ENCODE peak calls at places on chromosomes 1 and 21, in six cellular contexts. X is A549, W is iPS-NIHi11, B is fibroblast of pulmonary artery, Z is GOT3, G is NCI-H1092. S is an unnamed sample.

GRCh38 chr1:205811660-205812059 is 1.3 kb downstream of the SLC41A1 start:
- DNase-seq in X (no peak), W (no peak), B (peak), Z (no peak), G (no peak), S (no peak)

GRCh38 chr1:53703174-53703573 is 35.8 kb downstream of the GLIS1 start:
- DNase-seq in X (no peak), W (no peak), B (no peak), Z (no peak), G (no peak), S (no peak)

GRCh38 chr21:36480618-36481017 is 696 bp upstream of the CLDN14 start:
- DNase-seq in X (no peak), W (no peak), B (no peak), Z (no peak), G (no peak), S (no peak)

GRCh38 chr1:35264861-35265260 is 3.6 kb upstream of the ZMYM4 start:
- DNase-seq in X (peak), W (peak), B (peak), Z (no peak), G (no peak), S (no peak)

GRCh38 chr1:167198518-167199133 is 22.1 kb upstream of the POU2F1 start:
- DNase-seq in X (no peak), W (peak), B (no peak), Z (no peak), G (no peak), S (no peak)

GRCh38 chr1:204115128-204115527 is 36.7 kb downstream of the ETNK2 start:
- DNase-seq in X (no peak), W (no peak), B (no peak), Z (no peak), G (no peak), S (no peak)

GRCh38 chr1:24591781-24592180 is 35.9 kb downstream of the NCMAP start:
- DNase-seq in X (no peak), W (no peak), B (no peak), Z (no peak), G (no peak), S (no peak)

GRCh38 chr1:182069028-182069466 is 7.5 kb upstream of the ZNF648 start:
- DNase-seq in X (peak), W (peak), B (peak), Z (no peak), G (peak), S (no peak)

GRCh38 chr1:41394918-41395598 is 33.8 kb downstream of the FOXO6 start:
- DNase-seq in X (no peak), W (peak), B (no peak), Z (no peak), G (no peak), S (no peak)

GRCh38 chr1:210233495-210234253 is 1.1 kb downstream of the SERTAD4 start:
- DNase-seq in X (peak), W (peak), B (peak), Z (no peak), G (peak), S (no peak)

GRCh38 chr21:14913576-14914146 is 151.1 kb downstream of the NRIP1 start:
- DNase-seq in X (no peak), W (no peak), B (no peak), Z (no peak), G (no peak), S (no peak)

GRCh38 chr1:205542367-205542766 is 37.9 kb downstream of the CDK18 start:
- DNase-seq in X (no peak), W (no peak), B (no peak), Z (no peak), G (no peak), S (no peak)

GRCh38 chr1:71307451-71307850 is 226.6 kb upstream of the ZRANB2 start:
- DNase-seq in X (no peak), W (peak), B (peak), Z (no peak), G (no peak), S (no peak)

GRCh38 chr1:2909797-2910196 is 108.3 kb upstream of the TTC34 start:
- DNase-seq in X (no peak), W (no peak), B (no peak), Z (no peak), G (no peak), S (no peak)

GRCh38 chr1:168288311-168289052 is 7.8 kb downstream of the TBX19 start:
- DNase-seq in X (no peak), W (no peak), B (peak), Z (no peak), G (no peak), S (no peak)

GRCh38 chr1:225561675-225562074 is 91.2 kb downstream of the ENAH start:
- DNase-seq in X (no peak), W (no peak), B (no peak), Z (no peak), G (no peak), S (no peak)

GRCh38 chr21:25639922-25640670 is 1.0 kb downstream of the JAM2 start:
- DNase-seq in X (no peak), W (peak), B (no peak), Z (no peak), G (no peak), S (no peak)

GRCh38 chr21:45502006-45502345 is 40.3 kb downstream of the SLC19A1 start:
- DNase-seq in X (no peak), W (no peak), B (no peak), Z (no peak), G (no peak), S (no peak)

GRCh38 chr1:1432951-1433803 is 2.3 kb upstream of the VWA1 start:
- DNase-seq in X (no peak), W (peak), B (no peak), Z (no peak), G (no peak), S (no peak)

S was measured in brain pericyte.